ENCODE peak calls at places on chromosomes 16 and 17, in six cellular contexts. One of them, this sample, is unnamed.

GRCh38 chr16:89581045-89581695 is 5.6 kb downstream of the CPNE7 start:
- DNase-seq in AG09309: peak; percentile 92
- DNase-seq in H7: no peak
- DNase-seq in naive thymus-derived CD4-positive, alpha-beta T cell: no peak
- DNase-seq in cardiac muscle cell: no peak
- DNase-seq in astrocyte of the spinal cord: peak; percentile 98
- DNase-seq in this sample: peak; percentile 97

GRCh38 chr16:79134300-79134699 is 466.2 kb downstream of the MAF start:
- DNase-seq in AG09309: no peak
- DNase-seq in H7: no peak
- DNase-seq in naive thymus-derived CD4-positive, alpha-beta T cell: no peak
- DNase-seq in cardiac muscle cell: no peak
- DNase-seq in astrocyte of the spinal cord: no peak
- DNase-seq in this sample: no peak

GRCh38 chr17:6780886-6781285 is 4.9 kb downstream of the FBXO39 start:
- DNase-seq in AG09309: no peak
- DNase-seq in H7: no peak
- DNase-seq in naive thymus-derived CD4-positive, alpha-beta T cell: no peak
- DNase-seq in cardiac muscle cell: no peak
- DNase-seq in astrocyte of the spinal cord: no peak
- DNase-seq in this sample: peak; percentile 11

GRCh38 chr16:12547608-12547922 is 256.1 kb downstream of the CPPED1 start:
- DNase-seq in AG09309: no peak
- DNase-seq in H7: no peak
- DNase-seq in naive thymus-derived CD4-positive, alpha-beta T cell: no peak
- DNase-seq in cardiac muscle cell: no peak
- DNase-seq in astrocyte of the spinal cord: no peak
- DNase-seq in this sample: no peak

GRCh38 chr17:9676084-9676483 is 30.8 kb downstream of the USP43 start:
- DNase-seq in AG09309: no peak
- DNase-seq in H7: no peak
- DNase-seq in naive thymus-derived CD4-positive, alpha-beta T cell: no peak
- DNase-seq in cardiac muscle cell: no peak
- DNase-seq in astrocyte of the spinal cord: no peak
- DNase-seq in this sample: no peak

GRCh38 chr16:85514601-85515318 is 98.4 kb upstream of the GSE1 start:
- DNase-seq in AG09309: peak; percentile 81
- DNase-seq in H7: peak; percentile 87
- DNase-seq in naive thymus-derived CD4-positive, alpha-beta T cell: no peak
- DNase-seq in cardiac muscle cell: no peak
- DNase-seq in astrocyte of the spinal cord: peak; percentile 91
- DNase-seq in this sample: peak; percentile 90

GRCh38 chr16:75267631-75268264 is 16.3 kb upstream of the BCAR1 start:
- DNase-seq in AG09309: no peak
- DNase-seq in H7: peak; percentile 65
- DNase-seq in naive thymus-derived CD4-positive, alpha-beta T cell: no peak
- DNase-seq in cardiac muscle cell: peak; percentile 90
- DNase-seq in astrocyte of the spinal cord: peak; percentile 58
- DNase-seq in this sample: no peak

GRCh38 chr17:31548709-31549108 is 157.2 kb downstream of the RAB11FIP4 start:
- DNase-seq in AG09309: no peak
- DNase-seq in H7: no peak
- DNase-seq in naive thymus-derived CD4-positive, alpha-beta T cell: no peak
- DNase-seq in cardiac muscle cell: no peak
- DNase-seq in astrocyte of the spinal cord: no peak
- DNase-seq in this sample: no peak

GRCh38 chr17:5118219-5118618 is 2.4 kb downstream of the USP6 start:
- DNase-seq in AG09309: no peak
- DNase-seq in H7: no peak
- DNase-seq in naive thymus-derived CD4-positive, alpha-beta T cell: no peak
- DNase-seq in cardiac muscle cell: no peak
- DNase-seq in astrocyte of the spinal cord: no peak
- DNase-seq in this sample: no peak

GRCh38 chr16:56513972-56514371 is 5.9 kb downstream of the BBS2 start:
- DNase-seq in AG09309: peak; percentile 46
- DNase-seq in H7: peak; percentile 60
- DNase-seq in naive thymus-derived CD4-positive, alpha-beta T cell: peak; percentile 56
- DNase-seq in cardiac muscle cell: peak; percentile 31
- DNase-seq in astrocyte of the spinal cord: peak; percentile 74
- DNase-seq in this sample: peak; percentile 77

GRCh38 chr17:8122923-8123694 is 797 bp downstream of the HES7 start:
- DNase-seq in AG09309: no peak
- DNase-seq in H7: peak; percentile 78
- DNase-seq in naive thymus-derived CD4-positive, alpha-beta T cell: peak; percentile 66
- DNase-seq in cardiac muscle cell: peak; percentile 38
- DNase-seq in astrocyte of the spinal cord: no peak
- DNase-seq in this sample: no peak

GRCh38 chr17:1362065-1362848 is 37.8 kb downstream of the YWHAE start:
- DNase-seq in AG09309: no peak
- DNase-seq in H7: no peak
- DNase-seq in naive thymus-derived CD4-positive, alpha-beta T cell: peak; percentile 42
- DNase-seq in cardiac muscle cell: no peak
- DNase-seq in astrocyte of the spinal cord: no peak
- DNase-seq in this sample: peak; percentile 17

GRCh38 chr17:81866440-81867122 is 4.6 kb downstream of the ARHGDIA start:
- DNase-seq in AG09309: no peak
- DNase-seq in H7: peak; percentile 48
- DNase-seq in naive thymus-derived CD4-positive, alpha-beta T cell: no peak
- DNase-seq in cardiac muscle cell: no peak
- DNase-seq in astrocyte of the spinal cord: no peak
- DNase-seq in this sample: peak; percentile 29

GRCh38 chr16:85545227-85545818 is 67.8 kb upstream of the GSE1 start:
- DNase-seq in AG09309: no peak
- DNase-seq in H7: no peak
- DNase-seq in naive thymus-derived CD4-positive, alpha-beta T cell: no peak
- DNase-seq in cardiac muscle cell: no peak
- DNase-seq in astrocyte of the spinal cord: no peak
- DNase-seq in this sample: no peak

GRCh38 chr17:81925860-81926450 is 1.6 kb downstream of the MAFG start:
- DNase-seq in AG09309: no peak
- DNase-seq in H7: no peak
- DNase-seq in naive thymus-derived CD4-positive, alpha-beta T cell: no peak
- DNase-seq in cardiac muscle cell: no peak
- DNase-seq in astrocyte of the spinal cord: no peak
- DNase-seq in this sample: no peak

GRCh38 chr17:82201498-82201910 is 11.1 kb downstream of the CCDC57 start:
- DNase-seq in AG09309: no peak
- DNase-seq in H7: peak; percentile 41
- DNase-seq in naive thymus-derived CD4-positive, alpha-beta T cell: peak; percentile 47
- DNase-seq in cardiac muscle cell: no peak
- DNase-seq in astrocyte of the spinal cord: no peak
- DNase-seq in this sample: no peak

GRCh38 chr17:62724398-62725146 is 83.5 kb downstream of the MARCHF10 start:
- DNase-seq in AG09309: no peak
- DNase-seq in H7: no peak
- DNase-seq in naive thymus-derived CD4-positive, alpha-beta T cell: peak; percentile 64
- DNase-seq in cardiac muscle cell: no peak
- DNase-seq in astrocyte of the spinal cord: no peak
- DNase-seq in this sample: no peak

GRCh38 chr16:8492690-8493089 is 97.6 kb downstream of the TMEM114 start:
- DNase-seq in AG09309: no peak
- DNase-seq in H7: no peak
- DNase-seq in naive thymus-derived CD4-positive, alpha-beta T cell: no peak
- DNase-seq in cardiac muscle cell: no peak
- DNase-seq in astrocyte of the spinal cord: no peak
- DNase-seq in this sample: no peak

GRCh38 chr16:76486740-76487139 is 209.5 kb downstream of the CNTNAP4 start:
- DNase-seq in AG09309: no peak
- DNase-seq in H7: no peak
- DNase-seq in naive thymus-derived CD4-positive, alpha-beta T cell: no peak
- DNase-seq in cardiac muscle cell: no peak
- DNase-seq in astrocyte of the spinal cord: no peak
- DNase-seq in this sample: no peak

DNA sequence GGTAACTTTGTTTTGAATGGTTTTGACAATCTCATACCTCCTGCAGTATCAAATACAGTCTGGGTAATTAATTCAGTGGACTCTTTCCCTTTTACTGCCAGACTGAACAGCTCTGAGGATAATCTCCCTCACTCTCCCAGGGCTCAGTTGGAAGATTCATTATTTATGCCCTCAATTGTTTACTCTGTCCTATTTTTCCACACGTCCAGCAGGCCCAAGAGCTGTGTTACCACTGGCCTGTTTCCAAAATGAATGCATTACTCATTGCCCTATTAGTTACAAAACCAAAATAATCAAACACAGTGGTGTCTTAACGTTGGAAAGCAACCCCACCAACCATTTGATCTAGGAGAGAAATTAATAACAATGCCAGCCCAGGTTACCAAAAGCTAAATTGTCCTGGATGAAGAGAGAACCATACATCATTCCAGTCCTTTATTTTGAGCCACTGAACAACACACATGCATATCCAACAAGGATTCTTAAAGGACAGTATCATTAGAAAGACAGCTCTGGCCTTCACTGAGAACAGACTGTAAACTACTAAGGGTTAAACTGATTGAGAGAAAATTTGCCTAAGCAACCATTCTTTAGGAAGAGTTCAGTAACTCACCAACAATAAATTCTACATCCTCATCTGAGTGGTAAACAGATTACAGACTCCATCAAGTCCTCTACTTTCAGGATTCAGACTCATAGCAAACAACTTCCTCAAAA is 34.5 kb downstream of the FAM222B start:
- DNase-seq in AG09309: peak; percentile 69
- DNase-seq in H7: no peak
- DNase-seq in naive thymus-derived CD4-positive, alpha-beta T cell: no peak
- DNase-seq in cardiac muscle cell: no peak
- DNase-seq in astrocyte of the spinal cord: peak; percentile 87
- DNase-seq in this sample: peak; percentile 86
- H3K4me3 ChIP-seq in AG09309: no peak overlapping the region
- H3K4me3 ChIP-seq in H7: no peak overlapping the region
- H3K4me3 ChIP-seq in naive thymus-derived CD4-positive, alpha-beta T cell: no peak overlapping the region
- H3K4me3 ChIP-seq in cardiac muscle cell: no peak overlapping the region
- H3K4me3 ChIP-seq in astrocyte of the spinal cord: no peak overlapping the region
- H3K4me3 ChIP-seq in this sample: peak overlapping the region; percentile 34

GRCh38 chr17:51439395-51440229 is 179.3 kb downstream of the UTP18 start:
- DNase-seq in AG09309: no peak
- DNase-seq in H7: no peak
- DNase-seq in naive thymus-derived CD4-positive, alpha-beta T cell: no peak
- DNase-seq in cardiac muscle cell: no peak
- DNase-seq in astrocyte of the spinal cord: no peak
- DNase-seq in this sample: peak; percentile 15

GRCh38 chr17:51430581-51430980 is 170.2 kb downstream of the UTP18 start:
- DNase-seq in AG09309: no peak
- DNase-seq in H7: no peak
- DNase-seq in naive thymus-derived CD4-positive, alpha-beta T cell: peak; percentile 71
- DNase-seq in cardiac muscle cell: no peak
- DNase-seq in astrocyte of the spinal cord: no peak
- DNase-seq in this sample: no peak

GRCh38 chr17:51434434-51435170 is 174.3 kb downstream of the UTP18 start:
- DNase-seq in AG09309: no peak
- DNase-seq in H7: no peak
- DNase-seq in naive thymus-derived CD4-positive, alpha-beta T cell: no peak
- DNase-seq in cardiac muscle cell: no peak
- DNase-seq in astrocyte of the spinal cord: no peak
- DNase-seq in this sample: no peak

GRCh38 chr17:51435171-51435552 is 174.8 kb downstream of the UTP18 start:
- DNase-seq in AG09309: no peak
- DNase-seq in H7: no peak
- DNase-seq in naive thymus-derived CD4-positive, alpha-beta T cell: no peak
- DNase-seq in cardiac muscle cell: no peak
- DNase-seq in astrocyte of the spinal cord: no peak
- DNase-seq in this sample: no peak

GRCh38 chr17:51435641-51436091 is 175.3 kb downstream of the UTP18 start:
- DNase-seq in AG09309: no peak
- DNase-seq in H7: peak; percentile 59
- DNase-seq in naive thymus-derived CD4-positive, alpha-beta T cell: no peak
- DNase-seq in cardiac muscle cell: peak; percentile 59
- DNase-seq in astrocyte of the spinal cord: no peak
- DNase-seq in this sample: peak; percentile 14
- H3K4me3 ChIP-seq in AG09309: no peak overlapping the region
- H3K4me3 ChIP-seq in H7: no peak overlapping the region
- H3K4me3 ChIP-seq in naive thymus-derived CD4-positive, alpha-beta T cell: no peak overlapping the region
- H3K4me3 ChIP-seq in cardiac muscle cell: no peak overlapping the region
- H3K4me3 ChIP-seq in astrocyte of the spinal cord: no peak overlapping the region
- H3K4me3 ChIP-seq in this sample: no peak overlapping the region

DNA sequence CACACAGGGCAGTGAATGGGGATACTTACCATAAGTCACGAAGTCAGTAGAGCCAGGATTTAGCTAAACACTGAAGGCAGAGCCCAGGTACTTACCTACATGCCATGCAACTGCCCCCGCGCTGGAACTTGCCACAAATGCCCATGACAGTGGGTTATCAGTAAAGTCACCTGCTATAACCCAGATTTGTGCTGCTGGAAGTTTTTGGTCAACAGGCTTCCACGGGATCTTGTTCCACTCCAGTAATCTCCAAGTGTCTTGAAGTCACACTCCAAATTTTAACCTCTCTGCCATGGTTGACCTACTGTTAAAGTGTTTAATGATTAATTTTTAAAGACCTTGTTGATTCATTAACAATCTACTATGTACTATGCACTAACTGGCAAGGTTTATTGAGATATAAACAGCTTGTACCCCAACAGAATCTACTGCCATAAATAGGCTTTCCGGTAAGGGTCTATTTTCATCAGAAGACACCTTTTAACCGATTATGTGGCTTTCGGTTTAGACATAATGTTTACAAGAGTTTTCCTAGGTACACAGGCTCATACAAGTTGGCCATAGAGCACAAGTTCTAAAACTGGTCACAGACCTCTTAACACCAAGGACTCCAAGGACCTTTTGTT is 6.3 kb upstream of the SLC5A11 start:
- DNase-seq in AG09309: no peak
- DNase-seq in H7: no peak
- DNase-seq in naive thymus-derived CD4-positive, alpha-beta T cell: no peak
- DNase-seq in cardiac muscle cell: no peak
- DNase-seq in astrocyte of the spinal cord: no peak
- DNase-seq in this sample: no peak
- H3K4me3 ChIP-seq in AG09309: no peak overlapping the region
- H3K4me3 ChIP-seq in H7: no peak overlapping the region
- H3K4me3 ChIP-seq in naive thymus-derived CD4-positive, alpha-beta T cell: no peak overlapping the region
- H3K4me3 ChIP-seq in cardiac muscle cell: no peak overlapping the region
- H3K4me3 ChIP-seq in astrocyte of the spinal cord: no peak overlapping the region
- H3K4me3 ChIP-seq in this sample: no peak overlapping the region

DNA sequence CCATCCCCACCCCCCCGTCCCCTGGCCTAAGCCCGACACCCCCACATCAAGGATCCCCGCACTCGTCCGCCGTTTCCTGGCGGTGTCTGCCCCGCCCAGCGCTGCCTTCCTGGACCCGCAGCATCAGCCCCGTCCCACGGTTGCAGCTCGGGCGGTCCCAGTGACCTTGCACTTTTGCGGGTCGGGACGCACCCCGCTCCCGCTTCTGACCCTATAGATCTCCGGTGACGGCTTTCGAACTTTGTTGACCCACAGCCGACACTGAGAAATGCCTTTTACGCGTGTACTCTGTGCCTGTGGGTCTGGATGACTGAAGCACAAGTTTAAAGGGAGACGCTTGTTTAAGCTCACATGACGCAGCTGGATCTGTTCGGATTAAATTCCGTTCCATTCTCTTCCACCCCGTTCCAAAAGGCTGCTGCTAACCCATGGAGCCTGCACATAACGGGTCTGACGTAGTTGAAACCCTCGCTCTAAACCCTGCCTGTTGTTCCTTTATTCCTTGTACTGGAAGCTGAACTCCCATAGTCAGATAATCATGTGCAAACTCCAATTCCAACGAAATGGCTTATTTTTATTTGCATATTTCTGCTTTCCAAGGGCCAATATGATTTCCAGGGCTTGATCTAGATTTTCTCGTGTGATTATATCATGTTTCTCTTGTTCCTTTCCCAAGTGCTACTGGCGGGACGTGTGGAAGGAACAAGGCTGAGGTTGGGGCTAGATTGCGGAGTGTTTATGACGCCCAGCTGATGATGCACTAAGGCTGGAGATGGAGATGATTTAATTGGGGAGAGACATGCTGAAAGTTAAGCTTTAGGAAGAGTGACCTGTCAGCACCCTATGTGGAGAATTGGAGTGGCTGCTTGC is 834 bp downstream of the FLYWCH1 start:
- DNase-seq in AG09309: peak; percentile 28
- DNase-seq in H7: peak; percentile 38
- DNase-seq in naive thymus-derived CD4-positive, alpha-beta T cell: no peak
- DNase-seq in cardiac muscle cell: peak; percentile 44
- DNase-seq in astrocyte of the spinal cord: peak; percentile 67
- DNase-seq in this sample: peak; percentile 75
- H3K4me3 ChIP-seq in AG09309: peak overlapping the region; percentile 84
- H3K4me3 ChIP-seq in H7: peak overlapping the region; percentile 86
- H3K4me3 ChIP-seq in naive thymus-derived CD4-positive, alpha-beta T cell: peak overlapping the region; percentile 85
- H3K4me3 ChIP-seq in cardiac muscle cell: peak overlapping the region; percentile 94
- H3K4me3 ChIP-seq in astrocyte of the spinal cord: peak overlapping the region; percentile 87
- H3K4me3 ChIP-seq in this sample: peak overlapping the region; percentile 87

This sample was measured in fibroblast of pulmonary artery.